ENCODE peak calls at places on chromosomes 3 and 15, in four cellular contexts. C is activated CD8-positive, alpha-beta memory T cell treated with anti-CD3 and anti-CD28 coated beads, Interleukin-2, amount 50 U/mL, for 48 hours; E is stimulated activated CD8-positive, alpha-beta memory T cell treated with anti-CD3 and anti-CD28 coated beads, Interleukin-4, amount 100 ng/mL, for 24 hours; D is SK-MEL-5. B is an unnamed sample.

GRCh38 chr3:191356586-191357439 is 26.5 kb upstream of the UTS2B start:
- DNase-seq in C (no peak), D (no peak), E (no peak), B (no peak)

GRCh38 chr15:65979316-65979715 is 110.0 kb downstream of the RAB11A start:
- DNase-seq in E (no peak), D (no peak), C (no peak), B (no peak)

GRCh38 chr3:158434412-158435038 is 136.5 kb upstream of the MLF1 start:
- DNase-seq in D (peak; percentile 82), C (no peak), E (peak; percentile 3), B (no peak)

GRCh38 chr3:26639339-26639738 is 16.8 kb downstream of the LRRC3B start:
- DNase-seq in E (no peak), D (no peak), C (no peak), B (no peak)

GRCh38 chr15:69390575-69390974 is 23.6 kb upstream of the KIF23 start:
- DNase-seq in D (no peak), C (peak; percentile 10), E (no peak), B (no peak)

GRCh38 chr3:5330152-5330810 is 142.8 kb downstream of the EDEM1 start:
- DNase-seq in C (peak; percentile 58), E (no peak), D (no peak), B (no peak)

GRCh38 chr3:97931218-97931617 is 41.0 kb downstream of the RIOX2 start:
- DNase-seq in E (no peak), D (no peak), C (no peak), B (no peak)

GRCh38 chr3:121748638-121749275 is 784 bp downstream of the GOLGB1 start:
- DNase-seq in C (no peak), E (no peak), D (peak; percentile 67), B (no peak)

GRCh38 chr3:4284865-4285264 is 18.3 kb upstream of the SETMAR start:
- DNase-seq in C (no peak), E (no peak), D (no peak), B (no peak)

GRCh38 chr3:10352146-10352911 is 31.4 kb upstream of the SEC13 start:
- DNase-seq in D (no peak), C (no peak), E (no peak), B (no peak)